ENCODE peak calls at places on chromosomes 11 and 22, in five cellular contexts. One of them, this sample, is unnamed.

GRCh38 chr11:43486141-43486540 is 127.4 kb downstream of the TTC17 start:
- DNase-seq in T-helper 2 cell: no peak
- DNase-seq in stimulated activated naive CD8-positive, alpha-beta T cell treated with anti-CD3 and anti-CD28 coated beads, Interleukin-15, amount 100 ng/mL, for 72 hours: no peak
- DNase-seq in hepatocyte: no peak
- DNase-seq in iPS-NIHi11: no peak
- DNase-seq in this sample: no peak

GRCh38 chr11:76792505-76793264 is 9.5 kb downstream of the TSKU start:
- DNase-seq in T-helper 2 cell: no peak
- DNase-seq in stimulated activated naive CD8-positive, alpha-beta T cell treated with anti-CD3 and anti-CD28 coated beads, Interleukin-15, amount 100 ng/mL, for 72 hours: no peak
- DNase-seq in hepatocyte: no peak
- DNase-seq in iPS-NIHi11: peak
- DNase-seq in this sample: no peak

GRCh38 chr22:19875061-19875530 is 20.4 kb upstream of the GNB1L start:
- DNase-seq in T-helper 2 cell: no peak
- DNase-seq in stimulated activated naive CD8-positive, alpha-beta T cell treated with anti-CD3 and anti-CD28 coated beads, Interleukin-15, amount 100 ng/mL, for 72 hours: no peak
- DNase-seq in hepatocyte: no peak
- DNase-seq in iPS-NIHi11: no peak
- DNase-seq in this sample: no peak

GRCh38 chr11:61764606-61765260 is 12.3 kb downstream of the MYRF start:
- DNase-seq in T-helper 2 cell: no peak
- DNase-seq in stimulated activated naive CD8-positive, alpha-beta T cell treated with anti-CD3 and anti-CD28 coated beads, Interleukin-15, amount 100 ng/mL, for 72 hours: no peak
- DNase-seq in hepatocyte: peak
- DNase-seq in iPS-NIHi11: peak
- DNase-seq in this sample: no peak

GRCh38 chr22:37060801-37061610 is 9.5 kb downstream of the KCTD17 start:
- DNase-seq in T-helper 2 cell: no peak
- DNase-seq in stimulated activated naive CD8-positive, alpha-beta T cell treated with anti-CD3 and anti-CD28 coated beads, Interleukin-15, amount 100 ng/mL, for 72 hours: peak
- DNase-seq in hepatocyte: no peak
- DNase-seq in iPS-NIHi11: no peak
- DNase-seq in this sample: no peak

GRCh38 chr11:75472081-75472732 is 39.2 kb upstream of the KLHL35 start:
- DNase-seq in T-helper 2 cell: no peak
- DNase-seq in stimulated activated naive CD8-positive, alpha-beta T cell treated with anti-CD3 and anti-CD28 coated beads, Interleukin-15, amount 100 ng/mL, for 72 hours: no peak
- DNase-seq in hepatocyte: no peak
- DNase-seq in iPS-NIHi11: no peak
- DNase-seq in this sample: no peak

GRCh38 chr22:20076627-20077172 is 3.3 kb upstream of the DGCR8 start:
- DNase-seq in T-helper 2 cell: no peak
- DNase-seq in stimulated activated naive CD8-positive, alpha-beta T cell treated with anti-CD3 and anti-CD28 coated beads, Interleukin-15, amount 100 ng/mL, for 72 hours: no peak
- DNase-seq in hepatocyte: no peak
- DNase-seq in iPS-NIHi11: no peak
- DNase-seq in this sample: no peak

GRCh38 chr11:86999859-87000753 is 37.6 kb upstream of the TMEM135 start:
- DNase-seq in T-helper 2 cell: no peak
- DNase-seq in stimulated activated naive CD8-positive, alpha-beta T cell treated with anti-CD3 and anti-CD28 coated beads, Interleukin-15, amount 100 ng/mL, for 72 hours: no peak
- DNase-seq in hepatocyte: peak
- DNase-seq in iPS-NIHi11: peak
- DNase-seq in this sample: no peak

GRCh38 chr11:44464741-44465140 is 100.7 kb upstream of the CD82 start:
- DNase-seq in T-helper 2 cell: no peak
- DNase-seq in stimulated activated naive CD8-positive, alpha-beta T cell treated with anti-CD3 and anti-CD28 coated beads, Interleukin-15, amount 100 ng/mL, for 72 hours: no peak
- DNase-seq in hepatocyte: no peak
- DNase-seq in iPS-NIHi11: no peak
- DNase-seq in this sample: no peak

GRCh38 chr22:38218661-38219331 is 17.0 kb downstream of the MAFF start:
- DNase-seq in T-helper 2 cell: no peak
- DNase-seq in stimulated activated naive CD8-positive, alpha-beta T cell treated with anti-CD3 and anti-CD28 coated beads, Interleukin-15, amount 100 ng/mL, for 72 hours: no peak
- DNase-seq in hepatocyte: peak
- DNase-seq in iPS-NIHi11: peak
- DNase-seq in this sample: peak

GRCh38 chr11:61912991-61913698 is 4.2 kb downstream of the RAB3IL1 start:
- DNase-seq in T-helper 2 cell: no peak
- DNase-seq in stimulated activated naive CD8-positive, alpha-beta T cell treated with anti-CD3 and anti-CD28 coated beads, Interleukin-15, amount 100 ng/mL, for 72 hours: no peak
- DNase-seq in hepatocyte: no peak
- DNase-seq in iPS-NIHi11: no peak
- DNase-seq in this sample: no peak

GRCh38 chr11:100855466-100856067 is 168.5 kb downstream of the ARHGAP42 start:
- DNase-seq in T-helper 2 cell: no peak
- DNase-seq in stimulated activated naive CD8-positive, alpha-beta T cell treated with anti-CD3 and anti-CD28 coated beads, Interleukin-15, amount 100 ng/mL, for 72 hours: no peak
- DNase-seq in hepatocyte: peak
- DNase-seq in iPS-NIHi11: no peak
- DNase-seq in this sample: no peak

GRCh38 chr11:25038131-25038530 is 541.3 kb downstream of the LUZP2 start:
- DNase-seq in T-helper 2 cell: no peak
- DNase-seq in stimulated activated naive CD8-positive, alpha-beta T cell treated with anti-CD3 and anti-CD28 coated beads, Interleukin-15, amount 100 ng/mL, for 72 hours: no peak
- DNase-seq in hepatocyte: no peak
- DNase-seq in iPS-NIHi11: no peak
- DNase-seq in this sample: no peak

GRCh38 chr11:44979536-44980399 is 29.1 kb upstream of the TP53I11 start:
- DNase-seq in T-helper 2 cell: no peak
- DNase-seq in stimulated activated naive CD8-positive, alpha-beta T cell treated with anti-CD3 and anti-CD28 coated beads, Interleukin-15, amount 100 ng/mL, for 72 hours: no peak
- DNase-seq in hepatocyte: no peak
- DNase-seq in iPS-NIHi11: peak
- DNase-seq in this sample: no peak

GRCh38 chr11:77233011-77233410 is 68.5 kb downstream of the GDPD4 start:
- DNase-seq in T-helper 2 cell: no peak
- DNase-seq in stimulated activated naive CD8-positive, alpha-beta T cell treated with anti-CD3 and anti-CD28 coated beads, Interleukin-15, amount 100 ng/mL, for 72 hours: no peak
- DNase-seq in hepatocyte: no peak
- DNase-seq in iPS-NIHi11: no peak
- DNase-seq in this sample: no peak

GRCh38 chr11:20355221-20356219 is 8.0 kb upstream of the HTATIP2 start:
- DNase-seq in T-helper 2 cell: no peak
- DNase-seq in stimulated activated naive CD8-positive, alpha-beta T cell treated with anti-CD3 and anti-CD28 coated beads, Interleukin-15, amount 100 ng/mL, for 72 hours: peak
- DNase-seq in hepatocyte: peak
- DNase-seq in iPS-NIHi11: peak
- DNase-seq in this sample: peak

GRCh38 chr11:22539851-22540376 is 85.7 kb downstream of the FANCF start:
- DNase-seq in T-helper 2 cell: no peak
- DNase-seq in stimulated activated naive CD8-positive, alpha-beta T cell treated with anti-CD3 and anti-CD28 coated beads, Interleukin-15, amount 100 ng/mL, for 72 hours: no peak
- DNase-seq in hepatocyte: peak
- DNase-seq in iPS-NIHi11: peak
- DNase-seq in this sample: no peak

GRCh38 chr22:35641494-35642120 is 6.6 kb upstream of the APOL6 start:
- DNase-seq in T-helper 2 cell: no peak
- DNase-seq in stimulated activated naive CD8-positive, alpha-beta T cell treated with anti-CD3 and anti-CD28 coated beads, Interleukin-15, amount 100 ng/mL, for 72 hours: no peak
- DNase-seq in hepatocyte: no peak
- DNase-seq in iPS-NIHi11: no peak
- DNase-seq in this sample: no peak